ENCODE peak calls at places on chromosome 1, in five cellular contexts. One of them, this sample, is unnamed.

GRCh38 chr1:159826436-159827101 is at the start of gene SLAMF8:
- DNase-seq in psoas muscle: peak; percentile 23
- DNase-seq in pancreas: no peak
- DNase-seq in CD8-positive, alpha-beta T cell: peak; percentile 71
- DNase-seq in body of pancreas: peak; percentile 65
- DNase-seq in this sample: no peak

GRCh38 chr1:10796029-10796944 is at the start of gene CASZ1:
- DNase-seq in psoas muscle: peak; percentile 79
- DNase-seq in pancreas: peak; percentile 93
- DNase-seq in CD8-positive, alpha-beta T cell: no peak
- DNase-seq in body of pancreas: peak; percentile 88
- DNase-seq in this sample: no peak

GRCh38 chr1:196467230-196467629 is 141.0 kb downstream of the KCNT2 start:
- DNase-seq in psoas muscle: no peak
- DNase-seq in pancreas: no peak
- DNase-seq in CD8-positive, alpha-beta T cell: no peak
- DNase-seq in body of pancreas: no peak
- DNase-seq in this sample: no peak

GRCh38 chr1:197915797-197916686 is 1.1 kb upstream of the LHX9 start:
- DNase-seq in psoas muscle: peak; percentile 61
- DNase-seq in pancreas: peak; percentile 83
- DNase-seq in CD8-positive, alpha-beta T cell: no peak
- DNase-seq in body of pancreas: peak; percentile 58
- DNase-seq in this sample: peak; percentile 27

GRCh38 chr1:197902131-197902453 is 338 bp upstream of the C1orf53 start:
- DNase-seq in psoas muscle: no peak
- DNase-seq in pancreas: no peak
- DNase-seq in CD8-positive, alpha-beta T cell: no peak
- DNase-seq in body of pancreas: no peak
- DNase-seq in this sample: no peak

GRCh38 chr1:169867012-169867679 is 26.6 kb downstream of the SCYL3 start:
- DNase-seq in psoas muscle: no peak
- DNase-seq in pancreas: no peak
- DNase-seq in CD8-positive, alpha-beta T cell: no peak
- DNase-seq in body of pancreas: no peak
- DNase-seq in this sample: no peak

GRCh38 chr1:17903386-17903785 is 148.3 kb downstream of the ACTL8 start:
- DNase-seq in psoas muscle: no peak
- DNase-seq in pancreas: peak; percentile 51
- DNase-seq in CD8-positive, alpha-beta T cell: no peak
- DNase-seq in body of pancreas: peak; percentile 77
- DNase-seq in this sample: no peak

GRCh38 chr1:212485218-212485609 is 52.5 kb downstream of the NENF start:
- DNase-seq in psoas muscle: no peak
- DNase-seq in pancreas: no peak
- DNase-seq in CD8-positive, alpha-beta T cell: no peak
- DNase-seq in body of pancreas: no peak
- DNase-seq in this sample: no peak

GRCh38 chr1:164806531-164806930 is 247.5 kb downstream of the PBX1 start:
- DNase-seq in psoas muscle: no peak
- DNase-seq in pancreas: no peak
- DNase-seq in CD8-positive, alpha-beta T cell: no peak
- DNase-seq in body of pancreas: peak; percentile 79
- DNase-seq in this sample: no peak

GRCh38 chr1:240464099-240464498 is 147.9 kb downstream of the GREM2 start:
- DNase-seq in psoas muscle: no peak
- DNase-seq in pancreas: no peak
- DNase-seq in CD8-positive, alpha-beta T cell: no peak
- DNase-seq in body of pancreas: no peak
- DNase-seq in this sample: no peak

GRCh38 chr1:228341450-228341813 is 65.2 kb downstream of the TRIM11 start:
- DNase-seq in psoas muscle: peak; percentile 9
- DNase-seq in pancreas: peak; percentile 26
- DNase-seq in CD8-positive, alpha-beta T cell: no peak
- DNase-seq in body of pancreas: no peak
- DNase-seq in this sample: no peak

GRCh38 chr1:234977891-234978396 is 150.7 kb downstream of the TOMM20 start:
- DNase-seq in psoas muscle: no peak
- DNase-seq in pancreas: no peak
- DNase-seq in CD8-positive, alpha-beta T cell: no peak
- DNase-seq in body of pancreas: no peak
- DNase-seq in this sample: no peak

GRCh38 chr1:240027059-240027462 is 64.6 kb upstream of the FMN2 start:
- DNase-seq in psoas muscle: no peak
- DNase-seq in pancreas: no peak
- DNase-seq in CD8-positive, alpha-beta T cell: no peak
- DNase-seq in body of pancreas: peak; percentile 27
- DNase-seq in this sample: peak; percentile 55

GRCh38 chr1:53572802-53573148 is 113.6 kb downstream of the DMRTB1 start:
- DNase-seq in psoas muscle: no peak
- DNase-seq in pancreas: no peak
- DNase-seq in CD8-positive, alpha-beta T cell: no peak
- DNase-seq in body of pancreas: no peak
- DNase-seq in this sample: no peak

GRCh38 chr1:78019031-78019430 is 14.3 kb downstream of the DNAJB4 start:
- DNase-seq in psoas muscle: no peak
- DNase-seq in pancreas: no peak
- DNase-seq in CD8-positive, alpha-beta T cell: no peak
- DNase-seq in body of pancreas: no peak
- DNase-seq in this sample: no peak

GRCh38 chr1:201228011-201228983 is 37.7 kb downstream of the IGFN1 start:
- DNase-seq in psoas muscle: no peak
- DNase-seq in pancreas: no peak
- DNase-seq in CD8-positive, alpha-beta T cell: no peak
- DNase-seq in body of pancreas: no peak
- DNase-seq in this sample: no peak

GRCh38 chr1:116127123-116127847 is 16.1 kb downstream of the MAB21L3 start:
- DNase-seq in psoas muscle: no peak
- DNase-seq in pancreas: no peak
- DNase-seq in CD8-positive, alpha-beta T cell: no peak
- DNase-seq in body of pancreas: no peak
- DNase-seq in this sample: no peak

GRCh38 chr1:68229927-68230812 is 2.2 kb downstream of the WLS start:
- DNase-seq in psoas muscle: no peak
- DNase-seq in pancreas: no peak
- DNase-seq in CD8-positive, alpha-beta T cell: no peak
- DNase-seq in body of pancreas: no peak
- DNase-seq in this sample: no peak

GRCh38 chr1:59188413-59189213 is 108.3 kb upstream of the FGGY start:
- DNase-seq in psoas muscle: no peak
- DNase-seq in pancreas: no peak
- DNase-seq in CD8-positive, alpha-beta T cell: no peak
- DNase-seq in body of pancreas: no peak
- DNase-seq in this sample: no peak

GRCh38 chr1:170162385-170163226 is 16.8 kb downstream of the NTMT2 start:
- DNase-seq in psoas muscle: peak; percentile 47
- DNase-seq in pancreas: no peak
- DNase-seq in CD8-positive, alpha-beta T cell: no peak
- DNase-seq in body of pancreas: peak; percentile 38
- DNase-seq in this sample: no peak

GRCh38 chr1:50980505-50980904 is 10.5 kb downstream of the CDKN2C start:
- DNase-seq in psoas muscle: no peak
- DNase-seq in pancreas: no peak
- DNase-seq in CD8-positive, alpha-beta T cell: no peak
- DNase-seq in body of pancreas: no peak
- DNase-seq in this sample: no peak

GRCh38 chr1:36643391-36644270 is 160.9 kb upstream of the CSF3R start:
- DNase-seq in psoas muscle: no peak
- DNase-seq in pancreas: no peak
- DNase-seq in CD8-positive, alpha-beta T cell: no peak
- DNase-seq in body of pancreas: no peak
- DNase-seq in this sample: peak; percentile 61

GRCh38 chr1:1964811-1965210 is 38.8 kb downstream of the CFAP74 start:
- DNase-seq in psoas muscle: no peak
- DNase-seq in pancreas: no peak
- DNase-seq in CD8-positive, alpha-beta T cell: peak; percentile 10
- DNase-seq in body of pancreas: no peak
- DNase-seq in this sample: no peak

GRCh38 chr1:1967879-1968278 is 35.7 kb downstream of the CFAP74 start:
- DNase-seq in psoas muscle: no peak
- DNase-seq in pancreas: no peak
- DNase-seq in CD8-positive, alpha-beta T cell: no peak
- DNase-seq in body of pancreas: no peak
- DNase-seq in this sample: no peak

GRCh38 chr1:1967151-1967550 is 36.4 kb downstream of the CFAP74 start:
- DNase-seq in psoas muscle: no peak
- DNase-seq in pancreas: no peak
- DNase-seq in CD8-positive, alpha-beta T cell: peak; percentile 1
- DNase-seq in body of pancreas: no peak
- DNase-seq in this sample: no peak

GRCh38 chr1:1965546-1965945 is 38.0 kb downstream of the CFAP74 start:
- DNase-seq in psoas muscle: no peak
- DNase-seq in pancreas: no peak
- DNase-seq in CD8-positive, alpha-beta T cell: no peak
- DNase-seq in body of pancreas: no peak
- DNase-seq in this sample: no peak

GRCh38 chr1:1966086-1966740 is 37.4 kb downstream of the CFAP74 start:
- DNase-seq in psoas muscle: no peak
- DNase-seq in pancreas: no peak
- DNase-seq in CD8-positive, alpha-beta T cell: peak; percentile 6
- DNase-seq in body of pancreas: no peak
- DNase-seq in this sample: peak; percentile 2
- H3K27ac ChIP-seq in psoas muscle: no peak overlapping the region
- H3K27ac ChIP-seq in pancreas: no peak overlapping the region
- H3K27ac ChIP-seq in CD8-positive, alpha-beta T cell: no peak overlapping the region
- H3K27ac ChIP-seq in body of pancreas: no peak overlapping the region
- H3K27ac ChIP-seq in this sample: no peak overlapping the region

DNA sequence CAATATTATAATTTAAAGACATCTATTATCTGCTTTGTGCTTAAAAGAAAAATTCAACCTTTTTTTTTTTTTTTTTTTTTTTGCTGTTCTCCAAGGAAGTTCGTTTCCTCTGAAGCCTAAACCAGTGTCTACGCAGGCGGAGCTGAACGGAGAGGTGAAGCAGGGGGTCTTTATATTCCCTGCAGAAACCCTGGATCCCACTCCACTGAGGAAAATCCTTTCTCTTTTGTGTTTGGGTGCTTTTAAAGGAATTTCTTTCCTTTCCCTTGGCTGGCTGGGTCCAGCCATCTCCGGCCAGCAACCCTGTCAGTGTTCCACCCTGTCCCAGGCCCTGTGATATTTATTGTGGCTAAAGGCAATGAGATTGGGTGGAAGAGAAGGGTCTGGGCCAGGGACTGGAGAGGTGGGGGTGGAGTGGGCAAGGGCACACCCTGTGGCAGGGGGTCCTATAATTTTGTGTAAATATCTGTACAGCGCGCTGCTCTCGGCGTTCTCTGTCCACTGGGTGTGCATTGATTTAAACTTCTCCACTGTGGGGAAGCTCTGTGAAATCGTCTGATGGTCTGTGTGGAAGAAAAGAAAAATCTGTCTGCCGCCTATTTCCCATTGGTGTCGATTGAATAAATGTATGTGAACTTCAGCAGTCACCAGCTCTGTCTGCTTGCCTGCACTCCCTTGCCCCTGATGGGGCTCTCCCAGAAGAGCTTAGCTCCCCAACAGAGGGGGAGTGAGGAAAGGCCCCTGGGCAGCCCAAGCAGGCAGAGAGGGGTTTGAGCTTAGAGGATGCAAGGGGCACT is 2.4 kb downstream of the FOXD2 start:
- DNase-seq in psoas muscle: no peak
- DNase-seq in pancreas: no peak
- DNase-seq in CD8-positive, alpha-beta T cell: no peak
- DNase-seq in body of pancreas: no peak
- DNase-seq in this sample: no peak
- H3K27me3 ChIP-seq in psoas muscle: peaks cover 91% of the 10 kb centered on the region
- H3K27me3 ChIP-seq in pancreas: peaks cover 19% of the 10 kb centered on the region
- H3K27me3 ChIP-seq in CD8-positive, alpha-beta T cell: peaks cover 46% of the 10 kb centered on the region
- H3K27me3 ChIP-seq in body of pancreas: peaks cover 8% of the 10 kb centered on the region
- H3K27me3 ChIP-seq in this sample: peaks cover 11% of the 10 kb centered on the region

GRCh38 chr1:117812868-117813511 is 116.4 kb downstream of the GDAP2 start:
- DNase-seq in psoas muscle: no peak
- DNase-seq in pancreas: no peak
- DNase-seq in CD8-positive, alpha-beta T cell: no peak
- DNase-seq in body of pancreas: no peak
- DNase-seq in this sample: no peak

GRCh38 chr1:117818456-117818855 is 111.0 kb downstream of the GDAP2 start:
- DNase-seq in psoas muscle: no peak
- DNase-seq in pancreas: no peak
- DNase-seq in CD8-positive, alpha-beta T cell: no peak
- DNase-seq in body of pancreas: no peak
- DNase-seq in this sample: no peak

GRCh38 chr1:117815105-117815812 is 114.2 kb downstream of the GDAP2 start:
- DNase-seq in psoas muscle: no peak
- DNase-seq in pancreas: no peak
- DNase-seq in CD8-positive, alpha-beta T cell: no peak
- DNase-seq in body of pancreas: no peak
- DNase-seq in this sample: no peak

GRCh38 chr1:117817629-117818028 is 111.8 kb downstream of the GDAP2 start:
- DNase-seq in psoas muscle: no peak
- DNase-seq in pancreas: no peak
- DNase-seq in CD8-positive, alpha-beta T cell: no peak
- DNase-seq in body of pancreas: no peak
- DNase-seq in this sample: no peak

GRCh38 chr1:117815926-117816325 is 113.5 kb downstream of the GDAP2 start:
- DNase-seq in psoas muscle: no peak
- DNase-seq in pancreas: no peak
- DNase-seq in CD8-positive, alpha-beta T cell: no peak
- DNase-seq in body of pancreas: no peak
- DNase-seq in this sample: no peak
- TF ChIP-seq CTCF in psoas muscle: no peak
- TF ChIP-seq CTCF in pancreas: no peak
- TF ChIP-seq CTCF in CD8-positive, alpha-beta T cell: no peak
- TF ChIP-seq CTCF in body of pancreas: no peak
- TF ChIP-seq CTCF in this sample: no peak

GRCh38 chr1:180674603-180675530 is 43.0 kb downstream of the XPR1 start:
- DNase-seq in psoas muscle: no peak
- DNase-seq in pancreas: no peak
- DNase-seq in CD8-positive, alpha-beta T cell: no peak
- DNase-seq in body of pancreas: no peak
- DNase-seq in this sample: no peak

GRCh38 chr1:180672505-180672904 is 40.7 kb downstream of the XPR1 start:
- DNase-seq in psoas muscle: no peak
- DNase-seq in pancreas: no peak
- DNase-seq in CD8-positive, alpha-beta T cell: no peak
- DNase-seq in body of pancreas: no peak
- DNase-seq in this sample: no peak

GRCh38 chr1:180672105-180672504 is 40.3 kb downstream of the XPR1 start:
- DNase-seq in psoas muscle: no peak
- DNase-seq in pancreas: no peak
- DNase-seq in CD8-positive, alpha-beta T cell: no peak
- DNase-seq in body of pancreas: no peak
- DNase-seq in this sample: no peak

GRCh38 chr1:180670681-180671080 is 38.9 kb downstream of the XPR1 start:
- DNase-seq in psoas muscle: no peak
- DNase-seq in pancreas: no peak
- DNase-seq in CD8-positive, alpha-beta T cell: no peak
- DNase-seq in body of pancreas: no peak
- DNase-seq in this sample: no peak

DNA sequence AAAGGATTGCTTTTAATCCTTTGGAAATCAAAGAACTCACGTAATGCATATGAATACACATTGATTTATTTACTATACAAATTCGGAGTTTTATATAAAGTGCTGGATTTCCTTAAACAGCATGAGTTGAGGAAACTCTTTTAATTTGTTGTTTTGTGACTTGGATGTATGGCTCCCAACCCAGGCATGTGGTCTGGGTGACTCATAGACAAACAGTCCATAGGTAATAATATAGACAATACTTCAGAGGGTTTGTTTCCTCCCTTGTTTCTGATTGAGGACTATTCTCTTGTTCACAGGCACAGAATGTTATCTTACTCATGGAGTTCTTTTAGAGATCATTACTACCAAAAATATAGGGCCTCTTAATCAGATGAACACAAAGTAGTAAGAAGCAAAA is 43.8 kb downstream of the XPR1 start:
- DNase-seq in psoas muscle: no peak
- DNase-seq in pancreas: no peak
- DNase-seq in CD8-positive, alpha-beta T cell: no peak
- DNase-seq in body of pancreas: no peak
- DNase-seq in this sample: no peak
- H3K27ac ChIP-seq in psoas muscle: no peak overlapping the region
- H3K27ac ChIP-seq in pancreas: no peak overlapping the region
- H3K27ac ChIP-seq in CD8-positive, alpha-beta T cell: no peak overlapping the region
- H3K27ac ChIP-seq in body of pancreas: no peak overlapping the region
- H3K27ac ChIP-seq in this sample: no peak overlapping the region

This sample was measured in MM.1S.